ENCODE peak calls at places on chromosomes 3 and 15, in four cellular contexts. L is mesendoderm, E is IMR-90, Y is H9. X is an unnamed sample.

GRCh38 chr3:85939026-85939616 is 980.3 kb downstream of the CADM2 start:
- DNase-seq in Y (no peak), L (no peak), E (no peak), X (no peak)

GRCh38 chr3:132161608-132162007 is 126.8 kb upstream of the CPNE4 start:
- DNase-seq in L (peak), Y (peak), E (no peak), X (no peak)

GRCh38 chr3:173876476-173876875 is 478.9 kb downstream of the NLGN1 start:
- DNase-seq in E (no peak), Y (no peak), L (no peak), X (no peak)

GRCh38 chr3:101846709-101847108 is 2.6 kb upstream of the NFKBIZ start:
- DNase-seq in E (no peak), L (no peak), Y (no peak), X (no peak)

GRCh38 chr3:81301230-81301629 is 460.2 kb downstream of the GBE1 start:
- DNase-seq in Y (no peak), E (no peak), L (no peak), X (no peak)

GRCh38 chr15:73685561-73685960 is 1.4 kb downstream of the CD276 start:
- DNase-seq in L (no peak), Y (no peak), E (peak), X (no peak)

GRCh38 chr3:67864587-67865183 is 210.3 kb upstream of the SUCLG2 start:
- DNase-seq in E (no peak), Y (no peak), L (no peak), X (no peak)

GRCh38 chr3:46433841-46434240 is 26.8 kb downstream of the CCRL2 start:
- DNase-seq in Y (no peak), L (no peak), E (no peak), X (no peak)

GRCh38 chr15:51798281-51798680 is 31.2 kb upstream of the TMOD3 start:
- DNase-seq in Y (no peak), L (no peak), E (no peak), X (no peak)

GRCh38 chr15:57785039-57785438 is 78.5 kb downstream of the POLR2M start:
- DNase-seq in L (no peak), E (no peak), Y (no peak), X (no peak)

GRCh38 chr15:94125698-94126097 is 105.7 kb upstream of the MCTP2 start:
- DNase-seq in E (no peak), L (no peak), Y (no peak), X (no peak)

GRCh38 chr3:141051641-141052569 is 758 bp downstream of the SPSB4 start:
- DNase-seq in L (peak), E (peak), Y (peak), X (peak)

GRCh38 chr3:178325330-178325729 is 210.9 kb upstream of the KCNMB2 start:
- DNase-seq in L (peak), E (peak), Y (no peak), X (no peak)

GRCh38 chr3:49513494-49514179 is 40.6 kb upstream of the BSN start:
- DNase-seq in L (no peak), Y (no peak), E (no peak), X (no peak)
- H2BK15ac ChIP-seq in L (no peak), Y (no peak), E (no peak), X (no peak)

GRCh38 chr3:122986790-122987189 is 40.8 kb downstream of the SEMA5B start:
- DNase-seq in Y (peak), L (no peak), E (no peak), X (no peak)
- H2BK120ac ChIP-seq in Y (no peak), L (no peak), E (no peak), X (no peak)

GRCh38 chr3:126355777-126356372 is 1.3 kb downstream of the KLF15 start:
- DNase-seq in Y (peak), E (peak), L (peak), X (peak)
- H2BK15ac ChIP-seq in Y (no peak), E (no peak), L (no peak), X (peak)

GRCh38 chr3:193812078-193812725 is 219.2 kb downstream of the OPA1 start:
- DNase-seq in E (no peak), Y (peak), L (peak), X (no peak)
- H2BK120ac ChIP-seq in E (no peak), Y (no peak), L (peak), X (no peak)

DNA sequence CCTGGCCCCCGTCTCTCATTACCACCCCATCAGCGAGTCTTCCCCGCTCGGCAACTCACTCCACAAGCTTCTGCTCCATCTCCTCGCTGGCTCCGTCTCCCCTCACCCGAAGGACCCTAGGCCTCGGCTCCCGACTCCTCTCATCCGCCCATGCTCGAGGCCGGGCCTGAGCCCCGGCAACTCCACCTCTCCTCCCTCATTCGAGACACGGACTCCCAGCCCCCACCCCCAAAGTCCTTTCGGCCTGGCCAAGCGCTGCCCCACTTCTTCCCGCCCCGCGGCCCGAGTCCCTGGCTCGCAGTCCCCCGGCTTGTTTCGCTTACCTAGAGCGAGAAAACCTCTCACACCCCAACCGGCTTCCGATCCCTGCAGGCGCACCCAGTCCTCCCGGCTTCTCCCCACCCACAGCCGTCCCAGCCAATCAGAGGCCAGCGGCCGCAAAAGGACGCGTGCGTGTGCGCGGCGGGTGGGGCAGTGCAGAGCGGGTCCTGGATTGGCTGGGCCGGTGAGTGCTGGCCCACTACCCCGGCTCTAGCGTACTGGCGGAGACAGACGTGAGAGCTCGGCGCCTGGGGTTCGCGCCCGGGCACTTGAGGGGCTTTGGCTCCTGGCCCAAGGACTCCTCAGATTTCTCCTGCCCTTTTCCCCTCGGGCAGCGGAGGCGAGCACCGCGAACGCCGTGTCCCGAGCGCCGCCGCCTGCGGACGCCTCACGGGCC is at the start of gene HIGD1A:
- DNase-seq in Y (peak), L (peak), E (peak), X (peak)
- H2BK15ac ChIP-seq in Y (no peak), L (no peak), E (no peak), X (peak)

GRCh38 chr3:71153753-71154152 is 429.8 kb downstream of the FOXP1 start:
- DNase-seq in E (no peak), L (no peak), Y (no peak), X (no peak)

GRCh38 chr3:71152892-71153265 is 430.6 kb downstream of the FOXP1 start:
- DNase-seq in Y (peak), L (peak), E (no peak), X (no peak)

GRCh38 chr3:71150293-71150954 is 433.1 kb downstream of the FOXP1 start:
- DNase-seq in Y (no peak), L (no peak), E (peak), X (no peak)

GRCh38 chr3:71154846-71155245 is 428.7 kb downstream of the FOXP1 start:
- DNase-seq in E (no peak), L (no peak), Y (no peak), X (no peak)

DNA sequence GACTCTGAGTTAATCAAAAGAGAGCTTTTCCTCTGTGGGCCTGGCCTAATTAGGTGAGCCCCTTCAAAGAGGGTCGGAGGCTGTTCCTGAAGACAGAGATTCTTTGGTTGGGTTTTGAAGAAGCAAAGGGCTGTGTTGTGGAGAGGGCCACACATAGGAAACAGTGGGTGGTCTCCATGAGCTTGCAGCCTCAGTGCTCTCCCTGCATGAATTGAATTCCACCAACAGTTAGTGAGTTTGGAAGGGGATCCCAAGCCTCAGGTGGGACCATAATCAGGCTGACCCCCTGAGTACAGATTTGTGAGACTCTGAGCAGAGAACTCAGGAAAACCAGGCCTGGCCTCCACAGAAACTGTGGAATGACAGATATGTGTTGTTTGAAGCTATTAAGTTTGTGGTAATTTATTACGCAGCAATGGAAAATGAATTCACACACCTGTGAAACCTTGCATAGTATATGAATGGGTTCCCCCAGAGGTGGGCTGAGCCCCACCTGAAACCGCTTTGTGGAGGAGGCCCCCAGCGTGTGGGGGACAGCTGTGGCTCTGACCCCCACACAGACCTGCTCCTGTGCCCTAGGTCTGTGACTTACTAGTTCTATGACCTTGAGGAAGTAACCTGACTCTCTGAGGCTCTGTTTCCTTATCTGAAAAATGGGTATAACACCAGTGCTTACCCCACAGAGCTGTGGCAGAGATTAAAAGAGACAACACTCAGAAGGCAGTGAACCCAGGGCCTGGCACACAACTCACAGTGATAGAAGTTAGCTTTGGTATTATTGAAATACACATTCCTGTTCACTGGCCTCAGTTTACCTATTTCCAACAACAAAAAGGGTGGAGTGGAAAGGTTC is 431.3 kb downstream of the FOXP1 start:
- DNase-seq in Y (no peak), E (no peak), L (peak), X (no peak)
- H2BK120ac ChIP-seq in Y (no peak), E (no peak), L (no peak), X (no peak)

DNA sequence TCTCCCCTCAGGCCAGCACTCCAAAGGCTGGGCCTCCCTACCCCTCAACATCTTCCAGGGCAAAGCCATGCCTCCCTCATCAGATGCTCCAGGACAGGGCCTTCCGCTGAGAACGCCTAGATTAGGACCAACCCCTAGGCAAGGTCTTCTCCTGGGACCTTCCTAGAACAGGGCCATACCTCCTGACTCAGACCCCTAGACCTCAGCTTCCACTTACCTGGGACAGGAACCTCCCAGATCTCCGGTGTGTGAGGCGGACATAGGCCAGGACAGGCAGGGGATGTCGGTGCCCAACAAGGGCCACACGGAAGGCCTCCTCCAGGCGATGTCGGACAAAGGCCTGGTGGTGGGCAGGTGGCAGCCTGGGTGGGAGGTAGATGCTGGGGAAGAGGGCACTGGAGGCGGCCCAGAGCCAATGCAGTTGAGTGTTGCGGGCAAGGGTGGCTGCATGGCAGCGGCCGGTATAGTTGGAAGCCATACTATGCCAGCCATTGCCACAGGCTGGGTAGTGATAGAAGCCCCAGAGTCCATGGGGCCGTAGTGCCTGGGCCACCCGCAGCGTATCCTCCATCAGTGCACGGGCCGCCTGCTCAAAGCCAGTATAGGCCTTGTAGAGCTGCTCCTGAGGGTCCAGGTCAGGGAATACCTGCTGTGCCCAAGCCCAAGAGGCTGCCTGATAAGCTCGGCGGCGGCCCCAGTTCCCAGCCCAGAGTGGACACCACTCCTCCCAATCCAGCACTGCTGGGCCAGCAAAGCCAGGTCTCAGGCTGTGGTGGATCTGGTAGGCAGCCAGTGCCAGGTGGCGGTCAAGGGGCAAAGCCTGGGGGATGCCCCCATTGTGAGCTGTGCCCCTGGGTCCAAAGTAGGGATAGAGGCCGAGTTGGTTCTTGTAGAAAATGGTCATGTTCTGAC is 2.5 kb upstream of the IFRD2 start:
- DNase-seq in L (no peak), Y (no peak), E (no peak), X (no peak)
- H2BK15ac ChIP-seq in L (no peak), Y (no peak), E (no peak), X (no peak)

GRCh38 chr3:133988631-133989161 is 41.0 kb downstream of the SLCO2A1 start:
- DNase-seq in L (peak), E (no peak), Y (peak), X (no peak)
- H2BK120ac ChIP-seq in L (peak), E (no peak), Y (no peak), X (no peak)

DNA sequence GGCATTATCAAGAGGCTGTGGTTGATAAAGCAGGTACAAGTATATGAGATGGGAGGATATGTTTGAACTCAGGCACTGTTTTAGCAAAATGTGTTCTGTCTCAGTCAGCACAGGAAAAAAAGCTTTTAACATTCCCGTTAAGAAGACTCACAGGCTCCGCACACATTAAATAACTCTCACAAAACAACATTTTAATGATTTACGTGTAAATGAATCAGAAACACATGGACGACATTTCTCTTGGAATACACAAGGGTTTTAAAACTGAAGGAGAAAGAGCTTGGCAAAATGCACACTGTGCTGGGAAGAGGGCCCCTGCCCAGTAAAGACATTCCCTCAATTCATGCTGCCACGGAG is 2.0 kb upstream of the MASP1 start:
- DNase-seq in E (no peak), L (no peak), Y (no peak), X (no peak)
- H2BK15ac ChIP-seq in E (peak), L (no peak), Y (no peak), X (no peak)

DNA sequence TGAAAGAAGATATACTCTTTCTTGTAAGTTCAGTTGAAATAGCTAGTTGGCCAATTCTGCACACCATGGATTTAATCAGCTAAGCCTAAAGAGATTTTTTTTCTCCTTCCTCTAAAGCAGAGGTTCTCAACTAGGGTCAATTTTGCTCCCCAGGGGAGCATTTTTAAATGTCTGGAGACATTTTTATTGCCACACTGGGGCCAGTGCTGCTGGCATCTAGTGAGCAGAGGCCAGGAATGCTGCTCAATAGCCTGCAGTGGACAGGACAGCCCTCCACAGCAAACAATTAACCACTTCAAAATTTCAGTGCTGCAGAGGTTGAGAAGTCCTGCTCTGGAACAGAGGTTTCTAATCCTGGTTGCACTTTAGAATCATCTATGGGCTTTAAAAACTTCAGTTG is 26.1 kb downstream of the MINDY4B start:
- DNase-seq in E (no peak), Y (no peak), L (no peak), X (no peak)
- H2BK120ac ChIP-seq in E (no peak), Y (no peak), L (no peak), X (no peak)